ENCODE peak calls at places on chromosomes 16 and 17, in seven cellular contexts. Q is stimulated activated CD4-positive, alpha-beta T cell treated with anti-CD3 and anti-CD28 coated beads, Interleukin-15, amount 100 ng/mL, for 1 hour; D is kidney; M is dorsolateral prefrontal cortex; L is naive thymus-derived CD8-positive, alpha-beta T cell; N is activated CD4-positive, alpha-beta T cell treated with anti-CD3 and anti-CD28 coated beads for 24 hours; X is HCT116. S is an unnamed sample.

GRCh38 chr16:66486199-66486772 is 59.2 kb downstream of the BEAN1 start:
- DNase-seq in X (no peak), D (no peak), Q (no peak), L (no peak), M (peak), N (no peak), S (no peak)

GRCh38 chr17:16191604-16192003 is 23.7 kb downstream of the NCOR1 start:
- DNase-seq in M (no peak), X (no peak), N (no peak), D (no peak), L (no peak), Q (no peak), S (no peak)

GRCh38 chr16:19804538-19805323 is 79.9 kb downstream of the GPRC5B start:
- DNase-seq in D (peak), Q (peak), N (no peak), X (no peak), M (no peak), L (peak), S (no peak)

GRCh38 chr17:80970044-80970761 is 21.4 kb upstream of the CHMP6 start:
- DNase-seq in X (no peak), Q (no peak), M (peak), N (no peak), D (no peak), L (peak), S (peak)

GRCh38 chr17:83192161-83192788 is 112.9 kb downstream of the METRNL start:
- DNase-seq in Q (no peak), X (no peak), L (no peak), N (no peak), D (peak), M (peak), S (no peak)

GRCh38 chr16:67845291-67846062 is 1.3 kb upstream of the NUTF2 start:
- DNase-seq in N (no peak), Q (no peak), X (no peak), M (no peak), D (no peak), L (no peak), S (no peak)

GRCh38 chr17:49987290-49987585 is 7.8 kb downstream of the DLX3 start:
- DNase-seq in X (no peak), Q (no peak), D (peak), M (no peak), N (no peak), L (no peak), S (no peak)

GRCh38 chr16:89656435-89657121 is 930 bp downstream of the CHMP1A start:
- DNase-seq in N (no peak), D (peak), Q (no peak), M (no peak), L (no peak), X (no peak), S (no peak)

GRCh38 chr16:71425746-71426068 is 16.1 kb downstream of the TLE7 start:
- DNase-seq in N (no peak), M (no peak), L (no peak), Q (no peak), D (no peak), X (no peak), S (no peak)

GRCh38 chr17:82871056-82871775 is 31.4 kb upstream of the ZNF750 start:
- DNase-seq in Q (no peak), X (no peak), L (no peak), N (no peak), D (peak), M (no peak), S (no peak)

GRCh38 chr17:57604771-57605733 is 140.0 kb downstream of the CCDC182 start:
- DNase-seq in X (no peak), Q (no peak), L (peak), N (no peak), D (peak), M (peak), S (peak)

GRCh38 chr16:50761276-50761675 is 19.4 kb downstream of the CYLD start:
- DNase-seq in N (no peak), Q (no peak), L (no peak), X (no peak), M (no peak), D (no peak), S (no peak)

GRCh38 chr17:73722163-73722562 is 77.9 kb upstream of the SDK2 start:
- DNase-seq in D (no peak), X (no peak), N (no peak), L (peak), M (no peak), Q (no peak), S (no peak)

GRCh38 chr17:76812248-76812647 is 56.0 kb upstream of the MGAT5B start:
- DNase-seq in N (no peak), D (no peak), L (no peak), X (no peak), M (no peak), Q (no peak), S (no peak)

GRCh38 chr17:42553161-42553818 is 567 bp downstream of the HSD17B1 start:
- DNase-seq in N (no peak), M (no peak), L (no peak), Q (no peak), D (no peak), X (no peak), S (no peak)